ENCODE peak calls at places on chromosomes 4 and X, in four cellular contexts. Y, E, L and B are unnamed samples.
A peak's percentile ranks its signal among the peaks of the same experiment; 100 is the strongest.

GRCh38 chr4:137531951-137532868 is at the start of gene PCDH18:
- DNase-seq in L (no peak), E (no peak), Y (peak; percentile 59), B (peak; percentile 77)

GRCh38 chrX:135388841-135389240 is 32.9 kb upstream of the SMIM10L2A start:
- DNase-seq in Y (no peak), E (no peak), L (no peak), B (no peak)

GRCh38 chrX:22974616-22975015 is 25.1 kb upstream of the DDX53 start:
- DNase-seq in L (no peak), Y (no peak), E (no peak), B (no peak)

GRCh38 chr4:109990307-109991257 is 77.9 kb downstream of the EGF start:
- DNase-seq in E (no peak), L (no peak), Y (no peak), B (no peak)

GRCh38 chr4:52606766-52607165 is 52.3 kb downstream of the USP46 start:
- DNase-seq in Y (no peak), E (no peak), L (no peak), B (no peak)

GRCh38 chr4:12979797-12980196 is 504.3 kb downstream of the RAB28 start:
- DNase-seq in Y (no peak), E (no peak), L (no peak), B (no peak)

GRCh38 chr4:38177035-38177791 is 217.0 kb downstream of the PTTG2 start:
- DNase-seq in L (no peak), Y (no peak), E (no peak), B (no peak)

GRCh38 chr4:42732776-42733175 is 75.9 kb upstream of the ATP8A1 start:
- DNase-seq in E (no peak), Y (no peak), L (no peak), B (no peak)

GRCh38 chr4:94939791-94940530 is 182.2 kb downstream of the BMPR1B start:
- DNase-seq in L (no peak), Y (no peak), E (no peak), B (no peak)

GRCh38 chr4:142844782-142845181 is 1.3 kb downstream of the INPP4B start:
- DNase-seq in Y (no peak), L (no peak), E (no peak), B (no peak)

GRCh38 chr4:155433636-155434360 is 57.0 kb upstream of the MAP9 start:
- DNase-seq in Y (no peak), L (no peak), E (no peak), B (no peak)

GRCh38 chrX:3177851-3178250 is 136.6 kb downstream of the ARSF start:
- DNase-seq in Y (no peak), L (peak; percentile 1), E (no peak), B (no peak)

GRCh38 chrX:30649859-30650258 is 3.4 kb upstream of the GK start:
- DNase-seq in L (peak; percentile 94), E (no peak), Y (no peak), B (no peak)

GRCh38 chrX:30657542-30658238 is 4.5 kb downstream of the GK start:
- DNase-seq in L (no peak), E (no peak), Y (no peak), B (no peak)

GRCh38 chrX:30654989-30655607 is 1.9 kb downstream of the GK start:
- DNase-seq in L (no peak), Y (no peak), E (no peak), B (no peak)

GRCh38 chrX:30653415-30654131 is at the start of gene GK:
- DNase-seq in Y (peak; percentile 48), L (no peak), E (peak; percentile 23), B (peak; percentile 15)

DNA sequence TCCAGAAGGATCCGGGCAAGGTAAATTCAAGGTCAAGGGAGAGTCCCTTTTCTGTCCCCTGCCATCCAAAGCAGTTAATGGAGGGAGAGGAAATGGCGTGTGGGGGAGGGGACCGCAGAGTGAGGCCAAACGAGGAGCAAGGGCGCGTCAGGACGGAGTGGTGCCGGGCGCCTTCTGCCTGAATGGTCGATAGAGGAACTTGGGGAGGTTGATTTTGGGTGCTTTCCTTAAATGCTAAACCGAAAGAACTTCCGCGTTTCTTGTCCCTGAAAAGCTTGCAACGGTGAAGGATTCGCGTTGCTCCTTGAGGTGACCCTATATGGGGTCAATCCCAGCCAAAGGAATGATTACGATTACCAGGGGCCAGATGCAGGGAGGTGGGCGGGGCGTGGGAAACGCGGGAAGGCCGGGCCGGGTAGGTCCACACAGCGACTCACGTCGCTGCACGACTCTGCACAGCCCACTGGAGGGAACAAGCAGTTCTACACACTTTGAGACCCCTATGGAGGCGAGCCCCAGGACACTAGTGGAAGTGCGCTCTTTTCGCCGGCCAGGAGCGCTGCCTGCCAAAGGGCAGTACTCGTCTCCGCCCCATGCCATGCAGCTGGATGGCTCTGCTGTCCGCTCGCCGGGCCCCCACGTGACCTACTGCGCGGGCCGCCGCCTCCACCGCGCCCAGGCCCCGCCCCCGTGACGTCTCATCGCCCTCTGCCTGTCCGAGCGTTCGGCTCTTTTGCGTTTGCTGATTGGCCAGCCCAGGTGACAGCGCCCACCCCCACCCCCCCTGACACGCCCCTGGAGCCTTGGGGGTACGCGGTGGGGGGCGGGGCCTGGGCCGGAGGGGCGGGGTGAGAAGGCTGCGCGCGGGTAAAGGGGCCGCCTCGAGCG is 452 bp upstream of the GK start:
- DNase-seq in E (peak; percentile 95), L (peak; percentile 85), Y (peak; percentile 93), B (peak; percentile 92)
- TF ChIP-seq FOXJ3 in E (no peak), L (no peak), Y (no peak), B (no peak)

DNA sequence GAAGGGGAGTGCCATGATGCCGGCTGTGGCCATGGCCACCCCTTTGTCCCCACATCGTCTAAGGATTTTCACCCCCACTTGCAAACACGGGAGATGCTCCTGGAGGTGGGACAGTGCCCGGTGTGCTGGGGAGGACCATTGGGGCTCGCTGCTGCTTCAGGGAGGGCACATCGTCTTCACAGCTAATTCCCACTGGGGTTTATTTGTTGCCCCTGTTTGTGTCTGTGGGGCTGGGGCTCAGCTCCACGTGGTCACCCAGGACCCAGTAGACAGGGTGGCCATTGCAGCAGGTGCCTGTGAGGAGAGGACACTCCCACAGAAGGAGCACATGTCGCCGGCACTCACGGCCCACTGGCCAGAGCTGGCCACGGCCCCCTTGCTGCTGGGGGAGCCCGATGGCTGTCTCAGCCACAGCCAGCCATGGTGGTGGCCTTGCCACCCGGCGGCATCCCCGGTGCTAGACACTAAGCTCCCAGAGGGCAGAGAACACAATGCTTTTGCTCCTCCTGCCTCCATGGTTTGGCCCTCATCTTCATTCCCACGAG is 27.8 kb upstream of the GRPEL1 start:
- DNase-seq in E (no peak), L (no peak), Y (no peak), B (no peak)
- TF ChIP-seq FOXJ3 in E (no peak), L (no peak), Y (no peak), B (no peak)

GRCh38 chrX:25003066-25003849 is 12.5 kb downstream of the ARX start:
- DNase-seq in Y (no peak), L (no peak), E (no peak), B (no peak)

GRCh38 chrX:25004485-25005032 is 11.2 kb downstream of the ARX start:
- DNase-seq in E (no peak), L (no peak), Y (no peak), B (no peak)

GRCh38 chrX:25005034-25005381 is 10.8 kb downstream of the ARX start:
- DNase-seq in E (no peak), Y (no peak), L (no peak), B (no peak)

GRCh38 chrX:25002658-25003015 is 13.1 kb downstream of the ARX start:
- DNase-seq in Y (no peak), L (no peak), E (no peak), B (no peak)

DNA sequence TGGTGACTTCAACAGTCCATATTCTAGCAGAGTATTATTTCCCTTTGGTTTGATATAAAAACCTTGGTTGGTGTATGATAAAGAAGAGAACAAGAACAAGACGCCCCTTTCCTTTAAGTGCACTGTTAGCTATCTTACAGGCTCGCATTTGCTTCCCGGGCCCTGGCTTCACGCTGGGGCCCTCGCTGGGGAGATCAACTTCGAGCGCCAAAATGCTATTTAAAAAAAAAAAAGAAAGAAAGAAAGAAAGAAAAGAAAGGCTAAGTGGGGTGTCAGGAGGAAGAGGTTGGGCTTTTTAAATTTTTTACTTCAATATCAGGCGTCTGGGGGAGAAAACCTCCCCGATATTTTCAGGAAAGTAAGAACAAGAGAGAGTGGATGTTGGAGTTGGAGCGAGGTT is 11.7 kb downstream of the ARX start:
- DNase-seq in E (no peak), Y (no peak), L (no peak), B (no peak)
- TF ChIP-seq FOXJ3 in E (no peak), Y (no peak), L (no peak), B (no peak)

GRCh38 chr4:6333301-6334202 is 63.9 kb downstream of the WFS1 start:
- DNase-seq in L (no peak), Y (no peak), E (peak; percentile 63), B (no peak)
- TF ChIP-seq FOXJ3 in L (no peak), Y (no peak), E (no peak), B (no peak)

DNA sequence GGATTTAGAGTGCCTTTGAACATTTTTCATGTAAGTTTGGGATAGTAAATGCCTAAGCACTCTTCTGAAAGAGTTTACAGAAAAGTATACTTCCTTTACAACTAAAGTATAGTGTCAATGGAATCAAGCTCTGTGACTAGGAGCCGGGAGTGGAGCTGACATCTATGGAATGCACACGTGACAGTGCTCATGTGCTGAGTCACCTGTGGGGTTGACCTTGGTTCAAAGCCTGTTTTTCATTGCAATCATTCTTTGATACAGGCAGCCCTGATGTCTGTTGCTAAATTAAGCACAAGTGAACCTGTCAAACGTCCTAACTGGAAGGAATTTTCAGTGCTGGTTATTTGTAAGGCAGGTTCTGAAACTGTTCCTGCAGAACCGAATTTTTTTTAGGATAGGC is 82.5 kb downstream of the GPAT3 start:
- DNase-seq in Y (no peak), L (peak; percentile 87), E (peak; percentile 23), B (no peak)
- TF ChIP-seq FOXJ3 in Y (no peak), L (no peak), E (no peak), B (no peak)

DNA sequence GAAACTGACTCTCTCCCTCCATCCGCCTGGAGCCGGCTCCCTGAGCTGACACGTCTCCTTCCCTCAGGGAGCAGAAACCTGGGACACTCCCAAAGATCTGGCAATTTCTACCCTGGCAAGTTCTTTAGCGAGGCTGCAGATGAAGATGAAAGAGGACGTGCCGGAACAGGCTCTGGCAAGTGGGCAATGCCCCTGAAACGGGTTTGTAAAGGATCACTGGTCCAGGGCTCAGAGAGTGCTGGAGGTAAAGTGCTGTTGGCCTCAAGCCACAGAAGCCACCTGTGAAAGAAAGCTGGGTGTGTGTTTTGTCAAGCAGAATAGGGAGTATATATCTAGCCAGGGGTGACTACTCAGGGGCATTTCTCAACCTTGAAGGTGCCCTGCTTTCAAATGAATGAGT is 131.4 kb upstream of the ATP6AP2 start:
- DNase-seq in Y (no peak), L (no peak), E (no peak), B (no peak)
- TF ChIP-seq FOXJ3 in Y (no peak), L (no peak), E (no peak), B (no peak)